ENCODE peak calls at places on chromosomes 11 and 22, in ten cellular contexts. Q is adrenal gland; C is pancreas; P is CD8-positive, alpha-beta T cell; H is AG04450; S is PC-3; D is body of pancreas; V is endothelial cell; W is epithelial cell of esophagus; K is kidney. E is an unnamed sample.

GRCh38 chr22:29555065-29555644 is 1.6 kb upstream of the THOC5 start:
- DNase-seq in H (no peak), D (no peak), W (no peak), S (no peak), C (no peak), P (no peak), K (no peak), V (no peak), Q (peak), E (no peak)

GRCh38 chr22:50190182-50190951 is 4.7 kb downstream of the TRABD start:
- DNase-seq in P (peak), W (peak), K (peak), Q (peak), H (no peak), C (peak), S (peak), D (peak), V (no peak), E (peak)

GRCh38 chr22:49024775-49025440 is 802.8 kb downstream of the BRD1 start:
- DNase-seq in K (peak), W (no peak), S (no peak), P (no peak), Q (peak), V (no peak), H (no peak), D (no peak), C (no peak), E (no peak)

GRCh38 chr22:32649515-32650200 is 151.8 kb upstream of the TIMP3 start:
- DNase-seq in V (no peak), P (no peak), Q (no peak), D (peak), C (no peak), H (no peak), K (no peak), S (no peak), W (no peak), E (no peak)

GRCh38 chr22:30439836-30440235 is 14.3 kb downstream of the MTFP1 start:
- DNase-seq in D (no peak), W (peak), V (no peak), C (no peak), S (no peak), H (no peak), Q (no peak), K (peak), P (no peak), E (no peak)

GRCh38 chr11:127789887-127790286 is 789.3 kb upstream of the KIRREL3 start:
- DNase-seq in C (no peak), Q (no peak), V (peak), P (no peak), K (no peak), S (peak), H (no peak), W (peak), D (peak), E (no peak)

GRCh38 chr11:45921561-45922424 is 663 bp upstream of the LARGE2 start:
- DNase-seq in D (peak), P (no peak), V (no peak), W (no peak), Q (peak), K (peak), S (peak), C (peak), H (no peak), E (peak)

GRCh38 chr22:46262449-46263207 is 515 bp downstream of the PKDREJ start:
- DNase-seq in S (no peak), V (peak), W (peak), P (no peak), Q (peak), D (peak), H (no peak), C (peak), K (peak), E (no peak)

GRCh38 chr11:120431633-120432032 is 79.9 kb upstream of the GRIK4 start:
- DNase-seq in P (no peak), V (peak), D (no peak), C (no peak), K (no peak), H (peak), S (peak), Q (no peak), W (peak), E (no peak)

GRCh38 chr11:64196616-64197015 is 9.9 kb upstream of the FERMT3 start:
- DNase-seq in V (no peak), K (no peak), W (no peak), P (no peak), Q (no peak), S (no peak), D (no peak), H (no peak), C (no peak), E (no peak)

GRCh38 chr11:79439430-79439892 is 1.4 kb downstream of the TENM4 start:
- DNase-seq in C (no peak), S (no peak), V (peak), D (no peak), W (peak), K (no peak), H (no peak), P (no peak), Q (peak), E (no peak)

GRCh38 chr11:3879216-3879966 is 23.9 kb downstream of the STIM1 start:
- DNase-seq in D (no peak), V (no peak), H (no peak), W (no peak), Q (no peak), P (no peak), K (no peak), C (no peak), S (no peak), E (no peak)

GRCh38 chr11:47775240-47775869 is 8.2 kb upstream of the FNBP4 start:
- DNase-seq in Q (no peak), C (no peak), K (no peak), P (no peak), W (no peak), V (no peak), D (no peak), H (no peak), S (no peak), E (no peak)

GRCh38 chr11:134034496-134035381 is 34.1 kb upstream of the JAM3 start:
- DNase-seq in V (no peak), S (peak), Q (peak), C (peak), W (peak), P (no peak), K (no peak), H (no peak), D (peak), E (no peak)

GRCh38 chr11:12995823-12996222 is 13.3 kb upstream of the RASSF10 start:
- DNase-seq in S (no peak), V (no peak), C (no peak), W (no peak), H (no peak), K (no peak), Q (no peak), P (no peak), D (no peak), E (no peak)

GRCh38 chr11:122235615-122236014 is 119.6 kb upstream of the BLID start:
- DNase-seq in K (no peak), P (no peak), C (peak), W (peak), H (peak), V (no peak), S (peak), Q (no peak), D (peak), E (no peak)

GRCh38 chr22:37157516-37158289 is 8.0 kb upstream of the IL2RB start:
- DNase-seq in K (peak), Q (peak), W (peak), P (no peak), C (no peak), H (no peak), D (no peak), S (no peak), V (no peak), E (no peak)

GRCh38 chr11:76629133-76629852 is 41.3 kb downstream of the LRRC32 start:
- DNase-seq in H (no peak), D (peak), C (peak), P (no peak), W (peak), Q (peak), K (peak), S (no peak), V (no peak), E (peak)

GRCh38 chr11:36751251-36751839 is 153.3 kb upstream of the RAG2 start:
- DNase-seq in S (no peak), V (no peak), P (no peak), Q (no peak), W (no peak), K (no peak), D (no peak), H (no peak), C (no peak), E (no peak)

GRCh38 chr11:122746050-122746478 is 90.5 kb downstream of the UBASH3B start:
- DNase-seq in W (no peak), Q (no peak), K (no peak), V (no peak), S (no peak), P (peak), D (peak), C (no peak), H (no peak), E (peak)

GRCh38 chr11:63553759-63554158 is 9.4 kb downstream of the PLAAT2 start:
- DNase-seq in W (peak), V (no peak), C (no peak), H (no peak), P (no peak), D (no peak), Q (no peak), S (peak), K (no peak), E (no peak)

GRCh38 chr11:68865241-68865640 is 23.5 kb upstream of the CPT1A start:
- DNase-seq in W (no peak), V (no peak), C (no peak), Q (no peak), K (no peak), S (no peak), D (no peak), P (no peak), H (no peak), E (no peak)

GRCh38 chr11:76120513-76121081 is 85.7 kb downstream of the WNT11 start:
- DNase-seq in Q (no peak), S (no peak), D (no peak), P (no peak), H (no peak), W (no peak), C (no peak), V (peak), K (no peak), E (no peak)

GRCh38 chr11:54832676-54833075 is 126.0 kb downstream of the OR4A5 start:
- DNase-seq in P (no peak), D (no peak), S (no peak), Q (no peak), K (no peak), V (no peak), W (no peak), H (no peak), C (no peak), E (no peak)

GRCh38 chr22:44588348-44588747 is 90.3 kb upstream of the RTL6 start:
- DNase-seq in S (no peak), W (no peak), D (no peak), P (no peak), H (no peak), Q (no peak), K (peak), V (no peak), C (no peak), E (no peak)

GRCh38 chr11:20164152-20164551 is 3.9 kb upstream of the DBX1 start:
- DNase-seq in S (no peak), W (no peak), P (no peak), C (no peak), D (no peak), V (no peak), K (no peak), Q (no peak), H (no peak), E (no peak)

GRCh38 chr22:33717694-33718396 is 202.4 kb downstream of the LARGE1 start:
- DNase-seq in W (no peak), V (no peak), D (no peak), K (no peak), H (no peak), Q (no peak), P (no peak), S (no peak), C (no peak), E (no peak)

GRCh38 chr11:69944146-69944795 is 125.1 kb upstream of the FGF3 start:
- DNase-seq in C (no peak), P (no peak), W (no peak), K (peak), Q (no peak), S (no peak), D (no peak), V (no peak), H (no peak), E (no peak)

GRCh38 chr22:47976219-47976618 is 1213.8 kb downstream of the TBC1D22A start:
- DNase-seq in C (no peak), S (no peak), D (no peak), V (no peak), W (no peak), H (no peak), Q (no peak), K (no peak), P (no peak), E (no peak)

GRCh38 chr11:68935066-68935465 is 31.4 kb downstream of the IGHMBP2 start:
- DNase-seq in C (no peak), P (no peak), K (peak), V (no peak), Q (no peak), D (no peak), W (no peak), S (no peak), H (no peak), E (no peak)

DNA sequence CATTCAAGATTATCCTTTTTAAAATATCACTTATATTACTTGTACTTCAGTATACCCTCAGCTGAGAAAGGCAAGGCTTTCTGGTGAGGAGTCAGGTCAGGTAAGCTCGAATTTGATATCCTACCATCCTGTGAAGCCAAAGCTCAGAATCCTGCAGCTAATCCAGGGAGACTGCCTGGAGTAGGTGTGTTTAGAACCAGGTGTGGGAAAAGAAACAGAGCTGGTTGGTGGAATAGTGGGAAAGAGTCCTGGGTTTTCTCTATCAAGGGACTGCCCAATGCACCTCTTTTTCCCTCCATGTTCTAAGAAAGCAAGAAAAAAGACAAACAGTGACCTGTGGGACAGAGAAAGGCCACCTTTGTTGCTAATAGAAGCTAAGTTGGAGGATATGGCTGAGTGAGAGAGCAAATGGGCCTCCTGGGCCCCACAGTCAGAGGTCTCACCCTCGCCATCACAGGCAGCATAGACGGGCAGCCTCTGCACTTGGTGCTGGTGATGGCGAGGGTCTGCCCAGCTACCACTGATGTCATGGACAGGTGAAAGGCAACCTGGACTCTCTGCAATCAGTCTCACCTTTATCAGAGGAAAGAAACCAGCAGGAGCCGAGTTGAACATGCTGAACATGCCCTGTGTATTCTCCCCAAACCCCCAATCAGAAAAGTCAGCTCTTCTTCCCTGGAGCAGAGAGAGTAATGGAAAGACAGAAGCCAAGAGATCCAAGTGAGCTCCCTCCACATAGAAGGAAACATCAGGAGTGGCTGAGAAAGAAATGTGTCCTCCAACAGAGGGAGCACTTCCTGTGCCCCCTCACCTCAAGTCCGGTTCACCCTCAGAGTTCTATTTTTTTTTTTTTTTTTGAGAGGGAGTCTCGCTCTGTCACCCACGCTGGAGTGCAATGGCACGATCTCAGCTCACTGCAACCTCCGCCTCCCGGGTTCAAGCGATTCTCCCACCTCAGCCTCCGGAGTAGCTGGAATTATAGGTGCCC is 491.3 kb downstream of the BUD13 start:
- DNase-seq in C (no peak), S (no peak), P (no peak), K (no peak), Q (no peak), H (no peak), D (no peak), W (no peak), V (no peak), E (no peak)
- TF ChIP-seq CTCF in C (no peak), S (peak), P (no peak), K (no peak), Q (no peak), H (no peak), D (no peak), W (no peak), V (no peak), E (no peak)

GRCh38 chr22:39529487-39529851 is 3.1 kb downstream of the RPS19BP1 start:
- DNase-seq in K (no peak), V (no peak), P (no peak), D (no peak), S (no peak), W (no peak), H (no peak), Q (no peak), C (no peak), E (no peak)
- TF ChIP-seq CTCF in K (no peak), V (peak), P (peak), D (no peak), S (peak), W (no peak), H (no peak), Q (no peak), C (no peak), E (no peak)

GRCh38 chr11:66157182-66157864 is 87.3 kb downstream of the PACS1 start:
- DNase-seq in W (peak), V (no peak), P (no peak), H (no peak), C (no peak), Q (no peak), D (no peak), K (no peak), S (peak), E (no peak)
- TF ChIP-seq CTCF in W (no peak), V (no peak), P (no peak), H (peak), C (no peak), Q (no peak), D (no peak), K (no peak), S (peak), E (no peak)

GRCh38 chr11:57277845-57278720 is 41.0 kb upstream of the APLNR start:
- DNase-seq in K (peak), C (peak), P (no peak), Q (peak), V (peak), H (peak), W (peak), S (peak), D (peak), E (no peak)
- TF ChIP-seq CTCF in K (peak), C (peak), P (peak), Q (peak), V (peak), H (peak), W (peak), S (peak), D (peak), E (no peak)

GRCh38 chr11:124867700-124868099 is 2.5 kb downstream of the ROBO3 start:
- DNase-seq in W (peak), D (no peak), S (peak), C (no peak), H (no peak), P (no peak), V (no peak), Q (no peak), K (peak), E (no peak)

GRCh38 chr11:124864176-124864891 is 898 bp upstream of the ROBO3 start:
- DNase-seq in D (no peak), H (no peak), S (no peak), C (no peak), W (no peak), K (no peak), Q (no peak), V (no peak), P (no peak), E (no peak)

GRCh38 chr11:124864892-124865180 is 396 bp upstream of the ROBO3 start:
- DNase-seq in V (no peak), K (peak), D (no peak), Q (no peak), W (no peak), S (no peak), H (no peak), C (no peak), P (no peak), E (no peak)

GRCh38 chr11:124865181-124865901 is at the start of gene ROBO3:
- DNase-seq in S (no peak), D (no peak), W (peak), P (no peak), Q (no peak), V (no peak), K (peak), C (no peak), H (no peak), E (no peak)

DNA sequence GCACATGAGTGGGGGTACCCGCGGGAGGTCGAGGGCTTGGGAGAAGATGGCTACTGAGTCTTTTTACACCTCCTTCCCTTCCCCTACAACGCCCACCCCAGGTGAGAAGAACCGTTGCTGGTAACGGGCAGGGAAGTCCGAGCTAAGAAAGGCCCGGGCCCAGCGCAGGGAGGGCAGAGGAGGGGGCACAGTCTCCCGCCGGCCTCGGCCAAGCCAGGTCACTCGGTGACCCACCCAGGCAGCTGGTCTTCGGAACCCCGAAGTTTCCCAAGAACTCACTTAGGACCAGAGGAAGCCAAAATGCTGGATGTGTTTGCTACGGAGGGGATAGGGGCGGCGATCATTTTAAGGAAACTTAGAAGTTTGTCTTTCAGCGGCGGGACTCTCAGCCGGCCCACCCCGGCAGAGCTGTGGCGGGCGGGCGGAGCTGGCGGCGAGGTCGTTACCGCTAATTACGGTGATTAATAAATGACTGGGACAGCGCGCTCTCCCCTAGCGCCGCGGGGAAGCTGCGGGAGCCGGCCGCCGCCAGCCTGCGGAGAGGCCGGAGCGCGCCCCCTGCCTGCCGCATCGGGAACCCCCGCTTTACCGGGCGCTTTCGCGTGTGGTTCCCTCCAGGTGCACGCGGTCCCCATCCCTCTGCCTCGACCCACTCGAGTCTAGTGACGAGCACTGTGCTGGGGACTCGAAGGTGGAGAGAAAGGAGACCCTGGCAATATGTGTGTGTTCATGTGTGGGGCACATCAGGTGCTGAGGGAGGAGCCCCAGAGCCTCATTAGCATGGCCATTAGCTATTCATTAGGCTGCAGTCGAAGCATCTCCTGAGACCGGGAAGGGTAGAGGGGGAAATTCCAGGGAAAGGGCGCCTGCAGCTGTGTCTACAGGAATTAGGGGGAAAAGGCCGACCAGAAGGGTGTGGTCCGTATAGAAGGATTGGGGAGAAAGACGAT is 945 bp downstream of the ROBO3 start:
- DNase-seq in K (peak), P (no peak), Q (no peak), D (no peak), V (peak), C (no peak), W (peak), S (peak), H (no peak), E (peak)
- TF ChIP-seq CTCF in K (peak), P (peak), Q (peak), D (peak), V (peak), C (peak), W (peak), S (peak), H (peak), E (no peak)

GRCh38 chr22:20258584-20259335 is 9.4 kb downstream of the RTN4R start:
- DNase-seq in V (peak), Q (no peak), D (no peak), C (no peak), S (no peak), W (no peak), K (no peak), H (no peak), P (no peak), E (no peak)
- TF ChIP-seq CTCF in V (peak), Q (no peak), D (no peak), C (no peak), S (peak), W (no peak), K (no peak), H (peak), P (peak), E (no peak)

DNA sequence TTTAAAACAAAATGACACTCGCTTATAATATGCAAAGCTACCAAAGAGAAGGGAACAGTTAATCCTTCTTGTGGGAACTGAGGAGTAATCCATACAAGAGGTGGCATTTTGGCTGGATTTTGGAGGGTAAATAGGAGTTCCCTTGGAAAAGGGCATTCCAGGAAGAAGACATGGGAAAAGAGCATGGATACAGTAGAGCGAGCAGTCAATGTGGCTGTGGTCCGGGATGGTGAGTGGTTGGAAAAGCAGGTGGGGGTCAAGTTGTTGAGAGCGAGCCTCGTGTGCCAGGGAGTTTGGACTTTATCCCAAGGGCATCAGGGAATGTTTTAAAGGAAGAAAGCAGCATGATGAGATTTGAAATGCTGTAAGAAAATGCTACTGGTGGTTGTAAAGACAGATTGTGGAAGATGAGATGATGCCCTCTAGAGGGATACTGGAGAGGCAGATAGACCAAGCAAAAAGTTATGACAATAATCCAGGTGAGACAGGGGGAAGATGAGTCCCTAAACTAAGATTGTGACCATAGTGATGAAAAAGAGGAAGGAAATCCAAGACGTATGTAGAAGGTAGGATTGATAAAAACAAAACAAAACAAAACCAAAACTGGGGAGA is 3.8 kb upstream of the MMP7 start:
- DNase-seq in P (no peak), C (no peak), K (no peak), S (peak), Q (no peak), D (no peak), H (no peak), V (no peak), W (peak), E (no peak)
- TF ChIP-seq CTCF in P (no peak), C (no peak), K (no peak), S (peak), Q (no peak), D (no peak), H (peak), V (no peak), W (peak), E (no peak)